ENCODE peak calls at places on chromosomes 11 and 22, in four cellular contexts. One of them, this sample, is unnamed.

GRCh38 chr11:45657496-45658260 is 7.7 kb downstream of the CHST1 start:
- DNase-seq in Panc1: no peak
- DNase-seq in sigmoid colon: peak; percentile 35
- DNase-seq in SK-N-SH: no peak
- DNase-seq in this sample: no peak

GRCh38 chr11:32056445-32056844 is 34.4 kb upstream of the RCN1 start:
- DNase-seq in Panc1: no peak
- DNase-seq in SK-N-SH: no peak
- DNase-seq in sigmoid colon: no peak
- DNase-seq in this sample: no peak

GRCh38 chr11:112062923-112063322 is 10.9 kb downstream of the PIH1D2 start:
- DNase-seq in Panc1: no peak
- DNase-seq in SK-N-SH: no peak
- DNase-seq in sigmoid colon: no peak
- DNase-seq in this sample: no peak

GRCh38 chr11:23897453-23898289 is 599.2 kb upstream of the LUZP2 start:
- DNase-seq in Panc1: no peak
- DNase-seq in sigmoid colon: no peak
- DNase-seq in SK-N-SH: peak; percentile 14
- DNase-seq in this sample: no peak

GRCh38 chr22:44550666-44551491 is 52.8 kb upstream of the RTL6 start:
- DNase-seq in SK-N-SH: no peak
- DNase-seq in sigmoid colon: peak; percentile 96
- DNase-seq in Panc1: peak; percentile 35
- DNase-seq in this sample: peak; percentile 76

GRCh38 chr22:37020192-37020479 is 594 bp downstream of the MPST start:
- DNase-seq in sigmoid colon: no peak
- DNase-seq in SK-N-SH: peak; percentile 55
- DNase-seq in Panc1: no peak
- DNase-seq in this sample: no peak

GRCh38 chr11:58576792-58577440 is 1.3 kb upstream of the LPXN start:
- DNase-seq in sigmoid colon: peak; percentile 61
- DNase-seq in SK-N-SH: peak; percentile 5
- DNase-seq in Panc1: peak; percentile 15
- DNase-seq in this sample: no peak

GRCh38 chr22:28021116-28021997 is 102.3 kb upstream of the PITPNB start:
- DNase-seq in Panc1: no peak
- DNase-seq in sigmoid colon: peak; percentile 64
- DNase-seq in SK-N-SH: no peak
- DNase-seq in this sample: no peak

GRCh38 chr11:69463181-69463891 is 18.1 kb upstream of the LINC01488 start:
- DNase-seq in Panc1: no peak
- DNase-seq in SK-N-SH: peak; percentile 88
- DNase-seq in sigmoid colon: no peak
- DNase-seq in this sample: no peak

GRCh38 chr11:18321622-18321990 is 334 bp downstream of the HPS5 start:
- DNase-seq in Panc1: no peak
- DNase-seq in SK-N-SH: peak; percentile 9
- DNase-seq in sigmoid colon: no peak
- DNase-seq in this sample: no peak

GRCh38 chr11:2418961-2419360 is 18.4 kb downstream of the TSSC4 start:
- DNase-seq in sigmoid colon: no peak
- DNase-seq in SK-N-SH: no peak
- DNase-seq in Panc1: no peak
- DNase-seq in this sample: no peak

GRCh38 chr11:37449146-37449545 is 851.1 kb upstream of the RAG2 start:
- DNase-seq in Panc1: no peak
- DNase-seq in sigmoid colon: no peak
- DNase-seq in SK-N-SH: peak; percentile 10
- DNase-seq in this sample: peak; percentile 28

GRCh38 chr22:19776433-19777031 is 16.0 kb downstream of the TBX1 start:
- DNase-seq in Panc1: no peak
- DNase-seq in SK-N-SH: no peak
- DNase-seq in sigmoid colon: no peak
- DNase-seq in this sample: peak; percentile 43

GRCh38 chr11:93303689-93304088 is 26.9 kb upstream of the DEUP1 start:
- DNase-seq in sigmoid colon: no peak
- DNase-seq in Panc1: no peak
- DNase-seq in SK-N-SH: no peak
- DNase-seq in this sample: no peak

GRCh38 chr11:128164090-128164741 is 423.1 kb downstream of the ETS1 start:
- DNase-seq in SK-N-SH: no peak
- DNase-seq in Panc1: no peak
- DNase-seq in sigmoid colon: no peak
- DNase-seq in this sample: no peak

GRCh38 chr11:123300874-123301695 is 106.0 kb upstream of the CLMP start:
- DNase-seq in Panc1: peak; percentile 48
- DNase-seq in SK-N-SH: no peak
- DNase-seq in sigmoid colon: no peak
- DNase-seq in this sample: no peak

GRCh38 chr11:27497284-27497866 is 9.2 kb downstream of the LIN7C start:
- DNase-seq in SK-N-SH: peak; percentile 21
- DNase-seq in sigmoid colon: no peak
- DNase-seq in Panc1: no peak
- DNase-seq in this sample: no peak

GRCh38 chr11:45754261-45754709 is 50.7 kb upstream of the SLC35C1 start:
- DNase-seq in SK-N-SH: peak; percentile 39
- DNase-seq in Panc1: no peak
- DNase-seq in sigmoid colon: no peak
- DNase-seq in this sample: no peak

GRCh38 chr11:70823771-70824170 is 425.4 kb downstream of the CTTN start:
- DNase-seq in Panc1: no peak
- DNase-seq in SK-N-SH: no peak
- DNase-seq in sigmoid colon: no peak
- DNase-seq in this sample: no peak
- TF ChIP-seq CTCF in Panc1: no peak
- TF ChIP-seq CTCF in SK-N-SH: no peak
- TF ChIP-seq CTCF in sigmoid colon: no peak
- TF ChIP-seq CTCF in this sample: no peak

DNA sequence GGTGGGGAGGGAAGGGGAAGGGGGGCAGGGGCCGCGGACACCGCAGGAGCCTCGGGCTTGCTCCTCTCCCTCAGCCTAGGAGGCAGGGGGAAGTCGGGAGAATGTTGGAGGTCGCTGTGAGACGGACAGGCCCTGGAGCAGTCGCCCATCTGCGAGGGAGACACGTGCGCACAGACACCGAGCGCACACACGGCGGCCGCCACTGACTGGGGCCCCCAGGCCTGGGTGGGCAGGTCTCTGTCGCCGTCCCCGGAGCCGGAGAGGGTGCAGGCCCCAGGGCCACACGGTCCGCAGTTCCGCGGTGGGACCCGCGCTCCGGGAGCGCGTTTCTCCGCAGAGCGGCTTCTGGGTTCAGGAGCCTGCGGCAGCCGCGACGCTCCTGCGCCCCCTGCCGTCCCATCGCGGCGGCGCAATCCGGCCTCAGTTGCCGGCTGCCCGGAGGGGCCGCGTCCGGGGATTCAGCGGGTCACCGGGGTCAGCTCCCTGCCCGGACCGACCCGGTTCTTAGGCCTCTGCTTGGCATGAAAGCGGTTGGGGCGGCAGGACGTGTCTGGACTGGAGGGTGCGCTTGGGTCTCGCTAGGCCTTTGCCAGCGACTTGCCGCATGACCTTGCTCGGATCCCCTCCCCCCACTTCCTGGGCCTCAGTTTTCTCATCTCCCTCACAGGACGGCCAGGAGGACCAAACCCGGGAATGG is 31.3 kb downstream of the PDE2A start:
- DNase-seq in sigmoid colon: peak; percentile 83
- DNase-seq in SK-N-SH: peak; percentile 92
- DNase-seq in Panc1: peak; percentile 48
- DNase-seq in this sample: peak; percentile 33
- H3K4me3 ChIP-seq in sigmoid colon: peak overlapping the region; percentile 70
- H3K4me3 ChIP-seq in SK-N-SH: peak overlapping the region; percentile 42
- H3K4me3 ChIP-seq in Panc1: peak overlapping the region; percentile 37
- H3K4me3 ChIP-seq in this sample: peak overlapping the region; percentile 20

GRCh38 chr22:38481871-38482332 is 14.0 kb downstream of the KDELR3 start:
- DNase-seq in sigmoid colon: no peak
- DNase-seq in Panc1: no peak
- DNase-seq in SK-N-SH: no peak
- DNase-seq in this sample: no peak
- TF ChIP-seq POLR2AphosphoS5 in sigmoid colon: no peak
- TF ChIP-seq POLR2AphosphoS5 in Panc1: peak; percentile 71
- TF ChIP-seq POLR2AphosphoS5 in SK-N-SH: peak; percentile 31
- TF ChIP-seq POLR2AphosphoS5 in this sample: no peak

GRCh38 chr11:126352163-126352562 is 3.3 kb upstream of the ST3GAL4 start:
- DNase-seq in sigmoid colon: no peak
- DNase-seq in SK-N-SH: no peak
- DNase-seq in Panc1: no peak
- DNase-seq in this sample: no peak

GRCh38 chr11:126350811-126351210 is 4.7 kb upstream of the ST3GAL4 start:
- DNase-seq in Panc1: no peak
- DNase-seq in sigmoid colon: no peak
- DNase-seq in SK-N-SH: no peak
- DNase-seq in this sample: no peak

GRCh38 chr11:126355324-126355925 is at the start of gene ST3GAL4:
- DNase-seq in SK-N-SH: peak; percentile 100
- DNase-seq in sigmoid colon: peak; percentile 90
- DNase-seq in Panc1: no peak
- DNase-seq in this sample: peak; percentile 87

GRCh38 chr11:126354631-126355323 is 709 bp upstream of the ST3GAL4 start:
- DNase-seq in sigmoid colon: peak; percentile 53
- DNase-seq in SK-N-SH: no peak
- DNase-seq in Panc1: no peak
- DNase-seq in this sample: no peak

GRCh38 chr11:126352934-126353801 is 2.3 kb upstream of the ST3GAL4 start:
- DNase-seq in Panc1: no peak
- DNase-seq in sigmoid colon: no peak
- DNase-seq in SK-N-SH: no peak
- DNase-seq in this sample: peak; percentile 83
- TF ChIP-seq CTCF in Panc1: no peak
- TF ChIP-seq CTCF in sigmoid colon: no peak
- TF ChIP-seq CTCF in SK-N-SH: no peak
- TF ChIP-seq CTCF in this sample: no peak

GRCh38 chr11:71442123-71442522 is 6.1 kb downstream of the DHCR7 start:
- DNase-seq in sigmoid colon: no peak
- DNase-seq in Panc1: no peak
- DNase-seq in SK-N-SH: no peak
- DNase-seq in this sample: no peak
- H3K4me3 ChIP-seq in sigmoid colon: no peak overlapping the region
- H3K4me3 ChIP-seq in Panc1: no peak overlapping the region
- H3K4me3 ChIP-seq in SK-N-SH: no peak overlapping the region
- H3K4me3 ChIP-seq in this sample: no peak overlapping the region

GRCh38 chr11:65492387-65492636 is 6.5 kb upstream of the MALAT1 start:
- DNase-seq in Panc1: no peak
- DNase-seq in SK-N-SH: no peak
- DNase-seq in sigmoid colon: no peak
- DNase-seq in this sample: no peak

GRCh38 chr11:65493367-65494176 is 5.3 kb upstream of the MALAT1 start:
- DNase-seq in Panc1: no peak
- DNase-seq in sigmoid colon: peak; percentile 90
- DNase-seq in SK-N-SH: no peak
- DNase-seq in this sample: no peak

GRCh38 chr11:65491614-65492386 is 7.0 kb upstream of the MALAT1 start:
- DNase-seq in sigmoid colon: peak; percentile 94
- DNase-seq in SK-N-SH: no peak
- DNase-seq in Panc1: no peak
- DNase-seq in this sample: peak; percentile 67

GRCh38 chr11:65491163-65491465 is 7.7 kb upstream of the MALAT1 start:
- DNase-seq in Panc1: no peak
- DNase-seq in SK-N-SH: no peak
- DNase-seq in sigmoid colon: peak; percentile 64
- DNase-seq in this sample: no peak

GRCh38 chr11:65492637-65493366 is 6.0 kb upstream of the MALAT1 start:
- DNase-seq in Panc1: no peak
- DNase-seq in sigmoid colon: peak; percentile 97
- DNase-seq in SK-N-SH: no peak
- DNase-seq in this sample: peak; percentile 80
- TF ChIP-seq POLR2AphosphoS5 in Panc1: peak; percentile 9
- TF ChIP-seq POLR2AphosphoS5 in sigmoid colon: peak; percentile 81
- TF ChIP-seq POLR2AphosphoS5 in SK-N-SH: peak; percentile 38
- TF ChIP-seq POLR2AphosphoS5 in this sample: no peak

GRCh38 chr11:68386331-68386978 is 74.1 kb downstream of the LRP5 start:
- DNase-seq in Panc1: no peak
- DNase-seq in sigmoid colon: no peak
- DNase-seq in SK-N-SH: no peak
- DNase-seq in this sample: no peak
- TF ChIP-seq CTCF in Panc1: no peak
- TF ChIP-seq CTCF in sigmoid colon: no peak
- TF ChIP-seq CTCF in SK-N-SH: no peak
- TF ChIP-seq CTCF in this sample: no peak